ENCODE peak calls at places on chromosomes 5 and 9, in eight cellular contexts. K, T, C, A, N, F, L and W are unnamed samples.
A peak's percentile ranks its signal among the peaks of the same experiment; 100 is the strongest.

GRCh38 chr5:124438390-124439380 is 307.8 kb downstream of the ZNF608 start:
- DNase-seq in K (no peak), C (no peak), L (no peak), T (peak; percentile 63), F (no peak), A (no peak), N (no peak), W (no peak)

GRCh38 chr5:139272471-139273321 is 20.8 kb upstream of the MATR3 start:
- DNase-seq in K (peak; percentile 46), T (no peak), L (no peak), C (no peak), N (no peak), F (no peak), A (no peak), W (no peak)

GRCh38 chr9:122562134-122562760 is 9.3 kb downstream of the OR1N2 start:
- DNase-seq in K (no peak), N (no peak), T (peak; percentile 58), F (no peak), L (no peak), C (no peak), A (no peak), W (no peak)

GRCh38 chr5:132049093-132049492 is 11.4 kb upstream of the IL3 start:
- DNase-seq in C (no peak), T (no peak), K (no peak), F (no peak), L (no peak), N (no peak), A (no peak), W (no peak)

GRCh38 chr9:87751423-87751822 is 25.5 kb downstream of the CTSL start:
- DNase-seq in C (no peak), F (no peak), T (no peak), L (no peak), N (no peak), A (no peak), K (no peak), W (no peak)

GRCh38 chr9:7298123-7298522 is 501.5 kb downstream of the DMAC1 start:
- DNase-seq in F (no peak), A (no peak), K (no peak), C (no peak), T (no peak), L (no peak), N (no peak), W (peak; percentile 37)

GRCh38 chr5:74798977-74799911 is 32.2 kb downstream of the NSA2 start:
- DNase-seq in T (no peak), L (no peak), A (no peak), C (no peak), F (no peak), K (no peak), N (no peak), W (no peak)

GRCh38 chr9:119370816-119371215 is 1.6 kb upstream of the BRINP1 start:
- DNase-seq in C (no peak), T (peak; percentile 87), K (peak; percentile 7), N (peak; percentile 16), L (no peak), A (no peak), F (no peak), W (peak; percentile 28)

GRCh38 chr5:139569276-139569955 is 8.3 kb downstream of the UBE2D2 start:
- DNase-seq in K (no peak), F (no peak), T (no peak), A (no peak), L (no peak), C (no peak), N (no peak), W (no peak)

GRCh38 chr5:31270396-31270795 is 76.9 kb downstream of the CDH6 start:
- DNase-seq in N (peak; percentile 63), L (no peak), F (no peak), C (no peak), K (no peak), T (peak; percentile 74), A (no peak), W (no peak)

GRCh38 chr9:36208521-36209253 is 18.0 kb downstream of the CLTA start:
- DNase-seq in C (no peak), K (no peak), L (no peak), T (no peak), A (no peak), N (no peak), F (no peak), W (no peak)

GRCh38 chr5:37165761-37166160 is 83.4 kb downstream of the CPLANE1 start:
- DNase-seq in N (no peak), K (no peak), C (no peak), F (no peak), A (no peak), L (no peak), T (no peak), W (no peak)

GRCh38 chr5:154352960-154353548 is 92.7 kb upstream of the SAP30L start:
- DNase-seq in N (no peak), F (no peak), L (no peak), K (no peak), C (no peak), T (no peak), A (no peak), W (no peak)

GRCh38 chr5:65213921-65214525 is 267.7 kb downstream of the ADAMTS6 start:
- DNase-seq in F (no peak), L (no peak), A (no peak), N (peak; percentile 10), T (peak; percentile 80), C (no peak), K (no peak), W (no peak)

GRCh38 chr9:131478421-131478868 is 24.3 kb upstream of the POMT1 start:
- DNase-seq in C (peak; percentile 62), L (no peak), T (peak; percentile 87), N (peak; percentile 57), K (no peak), A (no peak), F (peak; percentile 18), W (peak; percentile 61)

GRCh38 chr9:96688745-96689464 is 33.8 kb upstream of the PRXL2C start:
- DNase-seq in N (no peak), F (no peak), C (no peak), K (no peak), A (no peak), T (no peak), L (no peak), W (no peak)

GRCh38 chr9:107684224-107684623 is 194.7 kb upstream of the KLF4 start:
- DNase-seq in A (no peak), C (no peak), N (no peak), T (no peak), F (no peak), L (no peak), K (no peak), W (no peak)

GRCh38 chr5:152701305-152701704 is 296.2 kb upstream of the NMUR2 start:
- DNase-seq in C (no peak), K (no peak), L (no peak), F (no peak), N (no peak), T (no peak), A (no peak), W (no peak)

GRCh38 chr9:4548796-4549725 is 58.8 kb downstream of the SLC1A1 start:
- DNase-seq in C (no peak), K (no peak), F (no peak), L (no peak), A (no peak), T (peak; percentile 81), N (peak; percentile 5), W (no peak)

GRCh38 chr5:168364738-168365550 is 73.5 kb downstream of the WWC1 start:
- DNase-seq in T (peak; percentile 68), A (peak; percentile 86), L (peak; percentile 76), N (no peak), F (no peak), K (peak; percentile 49), C (peak; percentile 56), W (no peak)

GRCh38 chr9:36158122-36158521 is 11.1 kb upstream of the CCIN start:
- DNase-seq in L (no peak), N (no peak), T (no peak), K (no peak), F (no peak), A (no peak), C (no peak), W (no peak)

GRCh38 chr9:74838351-74838750 is 49.4 kb downstream of the TRPM6 start:
- DNase-seq in N (no peak), A (no peak), K (no peak), F (no peak), T (no peak), L (no peak), C (no peak), W (no peak)

GRCh38 chr5:65927497-65928340 is 1.3 kb downstream of the ERBIN start:
- DNase-seq in N (no peak), T (peak; percentile 48), C (no peak), K (peak; percentile 42), F (no peak), L (no peak), A (peak; percentile 28), W (peak; percentile 14)

GRCh38 chr9:131715906-131716305 is 24.0 kb downstream of the RAPGEF1 start:
- DNase-seq in N (no peak), A (peak; percentile 50), K (no peak), L (no peak), C (no peak), T (no peak), F (no peak), W (no peak)

GRCh38 chr9:22084336-22085035 is 75.4 kb upstream of the CDKN2B start:
- DNase-seq in T (no peak), N (no peak), C (no peak), A (no peak), K (no peak), F (no peak), L (no peak), W (no peak)

GRCh38 chr5:31620071-31620470 is 18.9 kb upstream of the PDZD2 start:
- DNase-seq in N (no peak), A (no peak), L (no peak), F (no peak), C (no peak), K (no peak), T (no peak), W (no peak)

GRCh38 chr9:103364753-103365152 is 369.6 kb downstream of the CYLC2 start:
- DNase-seq in L (no peak), F (no peak), A (no peak), C (no peak), T (no peak), N (no peak), K (no peak), W (no peak)

GRCh38 chr9:134422301-134422700 is 96.0 kb downstream of the RXRA start:
- DNase-seq in F (no peak), N (peak; percentile 62), L (no peak), C (peak; percentile 83), T (peak; percentile 46), A (peak; percentile 88), K (peak; percentile 84), W (no peak)
- TF ChIP-seq POLR2AphosphoS5 in F (no peak), N (no peak), L (no peak), C (no peak), T (no peak), A (no peak), K (no peak), W (no peak)

GRCh38 chr5:120779674-120780073 is 315.6 kb downstream of the PRR16 start:
- DNase-seq in L (no peak), T (no peak), A (no peak), F (no peak), N (no peak), K (no peak), C (no peak), W (no peak)
- TF ChIP-seq POLR2AphosphoS5 in L (no peak), T (no peak), A (no peak), F (no peak), N (no peak), K (no peak), C (no peak), W (no peak)

GRCh38 chr5:60699549-60700346 is at the start of gene DEPDC1B:
- DNase-seq in L (peak; percentile 67), T (peak; percentile 95), K (peak; percentile 87), C (peak; percentile 86), A (peak; percentile 87), F (peak; percentile 27), N (peak; percentile 88), W (peak; percentile 74)
- TF ChIP-seq POLR2AphosphoS5 in L (no peak), T (peak; percentile 97), K (peak; percentile 76), C (peak; percentile 34), A (no peak), F (no peak), N (no peak), W (peak; percentile 51)

GRCh38 chr5:136036991-136037705 is 8.4 kb downstream of the TGFBI start:
- DNase-seq in F (no peak), N (no peak), K (peak; percentile 23), C (no peak), T (no peak), A (no peak), L (peak; percentile 57), W (no peak)
- TF ChIP-seq POLR2AphosphoS5 in F (no peak), N (no peak), K (peak; percentile 25), C (no peak), T (no peak), A (no peak), L (no peak), W (no peak)